ENCODE peak calls at places on chromosome 19, in four cellular contexts. One of them, this sample, is unnamed.

GRCh38 chr19:38378866-38379265 is 4.5 kb downstream of the PSMD8 start:
- DNase-seq in AG09309: no peak
- DNase-seq in GM10248: no peak
- DNase-seq in kidney: no peak
- DNase-seq in this sample: no peak

GRCh38 chr19:29623726-29624488 is 17.8 kb downstream of the POP4 start:
- DNase-seq in AG09309: no peak
- DNase-seq in GM10248: no peak
- DNase-seq in kidney: peak
- DNase-seq in this sample: no peak

GRCh38 chr19:40263440-40264313 is 21.5 kb downstream of the AKT2 start:
- DNase-seq in GM10248: no peak
- DNase-seq in AG09309: no peak
- DNase-seq in kidney: peak
- DNase-seq in this sample: no peak

GRCh38 chr19:42420055-42420544 is 7.1 kb downstream of the LIPE start:
- DNase-seq in AG09309: no peak
- DNase-seq in kidney: peak
- DNase-seq in GM10248: peak
- DNase-seq in this sample: peak

GRCh38 chr19:54183431-54183830 is 5.9 kb downstream of the MBOAT7 start:
- DNase-seq in GM10248: no peak
- DNase-seq in kidney: peak
- DNase-seq in AG09309: no peak
- DNase-seq in this sample: no peak

GRCh38 chr19:31427857-31428256 is 78.6 kb upstream of the TSHZ3 start:
- DNase-seq in GM10248: no peak
- DNase-seq in AG09309: no peak
- DNase-seq in kidney: no peak
- DNase-seq in this sample: no peak

GRCh38 chr19:53865918-53866696 is 1.6 kb upstream of the MYADM start:
- DNase-seq in kidney: peak
- DNase-seq in GM10248: peak
- DNase-seq in AG09309: no peak
- DNase-seq in this sample: peak

GRCh38 chr19:44303305-44303704 is 1.5 kb downstream of the ZNF235 start:
- DNase-seq in kidney: no peak
- DNase-seq in AG09309: no peak
- DNase-seq in GM10248: no peak
- DNase-seq in this sample: no peak

GRCh38 chr19:13887529-13887928 is 10.6 kb downstream of the NANOS3 start:
- DNase-seq in GM10248: no peak
- DNase-seq in kidney: no peak
- DNase-seq in AG09309: peak
- DNase-seq in this sample: no peak

GRCh38 chr19:38172001-38172400 is 52.0 kb downstream of the DPF1 start:
- DNase-seq in GM10248: no peak
- DNase-seq in AG09309: no peak
- DNase-seq in kidney: no peak
- DNase-seq in this sample: no peak

GRCh38 chr19:42199440-42200115 is 17.9 kb downstream of the DEDD2 start:
- DNase-seq in AG09309: no peak
- DNase-seq in GM10248: peak
- DNase-seq in kidney: peak
- DNase-seq in this sample: peak

GRCh38 chr19:49893135-49893534 is 3.6 kb downstream of the IL4I1 start:
- DNase-seq in kidney: no peak
- DNase-seq in AG09309: no peak
- DNase-seq in GM10248: no peak
- DNase-seq in this sample: no peak

GRCh38 chr19:44701228-44701627 is 2.3 kb downstream of the CEACAM16 start:
- DNase-seq in kidney: no peak
- DNase-seq in GM10248: no peak
- DNase-seq in AG09309: no peak
- DNase-seq in this sample: no peak

GRCh38 chr19:55373318-55373992 is 3.2 kb upstream of the TMEM190 start:
- DNase-seq in kidney: no peak
- DNase-seq in AG09309: no peak
- DNase-seq in GM10248: no peak
- DNase-seq in this sample: no peak

GRCh38 chr19:6084821-6085220 is 25.5 kb downstream of the RFX2 start:
- DNase-seq in AG09309: no peak
- DNase-seq in GM10248: no peak
- DNase-seq in kidney: no peak
- DNase-seq in this sample: no peak

GRCh38 chr19:10142701-10143375 is 23.1 kb upstream of the EIF3G start:
- DNase-seq in AG09309: no peak
- DNase-seq in GM10248: no peak
- DNase-seq in kidney: no peak
- DNase-seq in this sample: no peak

GRCh38 chr19:1534972-1535371 is 11.1 kb downstream of the PLK5 start:
- DNase-seq in AG09309: no peak
- DNase-seq in GM10248: no peak
- DNase-seq in kidney: no peak
- DNase-seq in this sample: no peak

GRCh38 chr19:37472165-37472564 is 3.0 kb downstream of the ZNF570 start:
- DNase-seq in GM10248: no peak
- DNase-seq in kidney: no peak
- DNase-seq in AG09309: no peak
- DNase-seq in this sample: no peak

GRCh38 chr19:2166741-2167738 is 3.3 kb downstream of the DOT1L start:
- DNase-seq in AG09309: no peak
- DNase-seq in kidney: peak
- DNase-seq in GM10248: no peak
- DNase-seq in this sample: no peak

GRCh38 chr19:17893766-17894165 is 22.0 kb downstream of the SLC5A5 start:
- DNase-seq in GM10248: no peak
- DNase-seq in kidney: no peak
- DNase-seq in AG09309: no peak
- DNase-seq in this sample: no peak

GRCh38 chr19:30498707-30499106 is 126.5 kb downstream of the ZNF536 start:
- DNase-seq in AG09309: no peak
- DNase-seq in GM10248: no peak
- DNase-seq in kidney: no peak
- DNase-seq in this sample: no peak

DNA sequence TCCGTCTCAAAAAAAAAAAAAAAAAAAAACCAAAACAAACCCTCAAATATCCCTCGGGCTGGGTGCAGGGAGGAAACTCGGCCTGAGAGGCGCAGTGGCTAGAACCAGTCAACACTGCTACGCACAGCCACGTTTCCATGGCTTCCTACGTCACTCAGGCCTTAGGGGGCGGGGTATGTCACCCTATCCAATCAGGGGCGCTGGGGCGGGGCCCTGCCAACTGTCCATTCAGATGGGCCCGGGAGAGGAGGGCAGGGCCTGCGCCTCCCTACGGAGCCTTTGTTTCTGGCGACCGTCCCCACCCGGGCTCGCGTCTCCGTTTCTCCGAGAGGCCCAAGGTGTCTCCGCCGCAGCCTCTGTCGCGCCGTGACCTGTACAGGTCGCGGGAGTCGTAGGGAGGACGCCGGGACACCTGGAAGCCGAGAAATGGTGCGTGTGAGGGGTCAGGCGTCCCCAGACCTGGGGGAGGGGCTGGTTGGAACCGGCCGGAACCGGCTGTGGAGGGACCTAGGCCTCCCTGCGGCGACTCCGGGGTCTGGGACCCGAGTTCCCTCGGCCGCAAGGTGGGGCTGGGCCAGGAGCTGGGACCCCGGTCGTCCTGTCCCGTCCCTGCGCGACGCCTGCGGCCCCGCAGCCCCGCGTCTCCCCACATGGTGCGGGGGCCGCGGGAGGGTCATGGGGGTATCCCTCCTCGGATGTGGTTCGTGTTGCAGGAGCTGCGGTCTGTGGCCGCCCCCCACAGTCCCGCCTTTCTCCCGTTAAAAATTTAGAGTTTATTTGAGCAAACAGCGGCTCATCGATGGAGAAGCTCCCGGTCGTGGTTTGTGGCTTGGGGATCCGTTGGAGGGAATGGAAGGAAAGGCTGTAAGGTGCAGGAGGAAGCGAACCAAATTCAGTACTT is at the start of gene ZNF627:
- DNase-seq in AG09309: peak
- DNase-seq in GM10248: peak
- DNase-seq in kidney: peak
- DNase-seq in this sample: peak
- TF ChIP-seq CTCF in AG09309: peak
- TF ChIP-seq CTCF in GM10248: no peak
- TF ChIP-seq CTCF in kidney: no peak
- TF ChIP-seq CTCF in this sample: peak

GRCh38 chr19:8529369-8530006 is 15.5 kb upstream of the ZNF414 start:
- DNase-seq in kidney: no peak
- DNase-seq in AG09309: no peak
- DNase-seq in GM10248: no peak
- DNase-seq in this sample: no peak

GRCh38 chr19:8530061-8530679 is 16.2 kb upstream of the ZNF414 start:
- DNase-seq in GM10248: no peak
- DNase-seq in kidney: peak
- DNase-seq in AG09309: no peak
- DNase-seq in this sample: no peak

GRCh38 chr19:8528500-8528899 is 14.5 kb upstream of the ZNF414 start:
- DNase-seq in kidney: no peak
- DNase-seq in AG09309: no peak
- DNase-seq in GM10248: no peak
- DNase-seq in this sample: no peak

GRCh38 chr19:8526345-8527062 is 12.5 kb upstream of the ZNF414 start:
- DNase-seq in AG09309: no peak
- DNase-seq in kidney: peak
- DNase-seq in GM10248: peak
- DNase-seq in this sample: no peak

GRCh38 chr19:8525401-8525684 is 11.4 kb upstream of the ZNF414 start:
- DNase-seq in AG09309: no peak
- DNase-seq in GM10248: no peak
- DNase-seq in kidney: no peak
- DNase-seq in this sample: no peak
- TF ChIP-seq CTCF in AG09309: peak
- TF ChIP-seq CTCF in GM10248: no peak
- TF ChIP-seq CTCF in kidney: no peak
- TF ChIP-seq CTCF in this sample: no peak

DNA sequence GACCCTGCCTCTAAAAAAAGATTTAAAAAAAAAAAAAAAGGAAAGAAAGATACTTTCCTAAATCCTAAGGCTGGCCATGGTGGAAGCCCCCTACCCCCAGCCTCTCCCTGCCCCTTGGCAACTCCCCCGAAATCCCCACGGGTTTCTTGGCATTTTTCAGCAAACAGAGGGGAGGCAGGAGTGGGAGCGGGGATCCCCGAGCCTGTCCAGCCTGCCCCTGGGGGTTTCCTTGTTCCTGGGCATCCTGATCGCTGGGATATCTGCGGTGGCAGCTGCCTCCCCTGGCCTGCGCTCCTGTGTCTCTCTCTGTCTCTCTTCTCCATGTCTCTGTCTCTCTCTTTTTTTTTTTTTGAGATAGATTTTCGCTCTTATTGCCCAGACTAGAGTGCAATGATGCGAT is 3.4 kb upstream of the EBI3 start:
- DNase-seq in GM10248: no peak
- DNase-seq in kidney: no peak
- DNase-seq in AG09309: no peak
- DNase-seq in this sample: no peak
- TF ChIP-seq CTCF in GM10248: no peak
- TF ChIP-seq CTCF in kidney: no peak
- TF ChIP-seq CTCF in AG09309: no peak
- TF ChIP-seq CTCF in this sample: no peak

GRCh38 chr19:34057155-34057554 is 115.1 kb upstream of the LSM14A start:
- DNase-seq in kidney: no peak
- DNase-seq in GM10248: no peak
- DNase-seq in AG09309: no peak
- DNase-seq in this sample: no peak

GRCh38 chr19:34049944-34050343 is 122.4 kb upstream of the LSM14A start:
- DNase-seq in AG09309: no peak
- DNase-seq in kidney: no peak
- DNase-seq in GM10248: no peak
- DNase-seq in this sample: no peak

GRCh38 chr19:34051255-34051654 is 121.0 kb upstream of the LSM14A start:
- DNase-seq in AG09309: no peak
- DNase-seq in GM10248: no peak
- DNase-seq in kidney: no peak
- DNase-seq in this sample: no peak
- TF ChIP-seq CTCF in AG09309: no peak
- TF ChIP-seq CTCF in GM10248: no peak
- TF ChIP-seq CTCF in kidney: no peak
- TF ChIP-seq CTCF in this sample: no peak

DNA sequence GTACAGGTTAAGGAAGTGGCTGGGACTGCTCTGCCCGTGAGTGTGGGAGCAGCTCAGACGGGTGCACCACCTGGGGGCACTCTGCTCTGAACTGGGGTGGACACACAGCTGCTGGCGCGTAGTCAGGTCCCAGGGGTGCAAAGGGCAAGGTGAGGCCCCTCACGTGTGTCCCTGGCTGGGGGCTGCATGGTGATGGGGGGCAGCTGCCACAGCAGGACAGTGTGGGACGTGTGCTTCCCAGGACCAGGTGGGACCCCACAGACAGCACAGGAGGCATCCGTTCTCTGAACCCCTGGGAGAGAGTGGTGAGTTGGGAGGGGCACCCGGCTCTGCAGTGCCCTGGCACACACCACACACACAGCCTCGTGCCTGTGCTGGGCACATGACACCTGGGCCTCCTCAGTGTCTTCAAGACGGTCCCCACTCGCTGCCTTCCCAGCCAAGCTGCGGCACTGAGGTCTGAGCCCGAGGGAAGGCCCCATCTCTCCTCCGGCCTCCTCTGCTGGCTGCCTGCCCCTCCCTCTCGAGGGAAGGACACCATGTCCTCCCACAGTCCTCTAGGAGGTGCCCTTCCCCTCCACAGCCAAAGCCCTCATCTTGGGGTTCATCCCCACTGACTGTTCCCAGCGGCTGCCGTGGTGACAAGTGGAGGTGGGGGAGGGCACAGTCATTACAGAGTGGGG is 24.7 kb downstream of the CILP2 start:
- DNase-seq in GM10248: no peak
- DNase-seq in kidney: no peak
- DNase-seq in AG09309: no peak
- DNase-seq in this sample: no peak
- TF ChIP-seq CTCF in GM10248: peak
- TF ChIP-seq CTCF in kidney: no peak
- TF ChIP-seq CTCF in AG09309: no peak
- TF ChIP-seq CTCF in this sample: peak

This sample was measured in GM13977.